ENCODE peak calls at places on chromosomes 3 and 15, in five cellular contexts. M is activated naive CD4-positive, alpha-beta T cell treated with anti-CD3 and anti-CD28 coated beads, Interleukin-2, amount 10 ng/mL, durations not matched to agents 7 days and 5 days; B is HEK293T; O is endodermal cell; S is adipocyte. P is an unnamed sample.

GRCh38 chr15:51334011-51334426 is 4.4 kb downstream of the CYP19A1 start:
- DNase-seq in M (no peak), B (no peak), O (no peak), S (no peak), P (peak)

GRCh38 chr15:55343168-55343567 is 24.1 kb downstream of the PIGB start:
- DNase-seq in M (no peak), B (no peak), O (no peak), S (peak), P (no peak)

GRCh38 chr3:14204605-14205284 is 26.1 kb downstream of the LSM3 start:
- DNase-seq in M (no peak), B (no peak), O (no peak), S (peak), P (no peak)

GRCh38 chr3:189914799-189915198 is 205.9 kb downstream of the P3H2 start:
- DNase-seq in M (no peak), B (no peak), O (no peak), S (peak), P (no peak)

GRCh38 chr3:182785142-182785541 is 8.2 kb upstream of the ATP11B start:
- DNase-seq in M (no peak), B (no peak), O (no peak), S (no peak), P (no peak)

GRCh38 chr3:168654700-168655099 is 559.0 kb upstream of the GOLIM4 start:
- DNase-seq in M (no peak), B (no peak), O (no peak), S (no peak), P (no peak)

GRCh38 chr3:188084751-188085595 is 69.0 kb upstream of the LPP start:
- DNase-seq in M (no peak), B (no peak), O (peak), S (no peak), P (peak)

GRCh38 chr15:74382004-74382816 is 14.8 kb upstream of the CYP11A1 start:
- DNase-seq in M (peak), B (peak), O (peak), S (peak), P (peak)

GRCh38 chr3:21665444-21665843 is 85.6 kb downstream of the ZNF385D start:
- DNase-seq in M (no peak), B (no peak), O (peak), S (no peak), P (peak)

GRCh38 chr3:192727032-192727847 is at the start of gene FGF12:
- DNase-seq in M (peak), B (peak), O (peak), S (peak), P (peak)

GRCh38 chr3:150763841-150764483 is 993 bp upstream of the SIAH2 start:
- DNase-seq in M (peak), B (peak), O (peak), S (peak), P (peak)

GRCh38 chr15:100215843-100216169 is 126.0 kb downstream of the ADAMTS17 start:
- DNase-seq in M (no peak), B (no peak), O (no peak), S (no peak), P (no peak)

GRCh38 chr3:171195686-171196085 is 169.2 kb upstream of the SLC2A2 start:
- DNase-seq in M (no peak), B (no peak), O (no peak), S (no peak), P (no peak)

GRCh38 chr3:57616233-57616632 is 19.1 kb upstream of the ARF4 start:
- DNase-seq in M (no peak), B (no peak), O (no peak), S (no peak), P (no peak)

GRCh38 chr3:89260721-89261120 is 153.3 kb downstream of the EPHA3 start:
- DNase-seq in M (no peak), B (no peak), O (no peak), S (no peak), P (no peak)

GRCh38 chr3:30245805-30246622 is 360.4 kb upstream of the TGFBR2 start:
- DNase-seq in M (no peak), B (peak), O (no peak), S (no peak), P (no peak)

GRCh38 chr3:197736010-197736490 is 654 bp downstream of the RUBCN start:
- DNase-seq in M (peak), B (no peak), O (peak), S (peak), P (peak)

GRCh38 chr3:112111785-112112402 is 21.2 kb downstream of the GCSAM start:
- DNase-seq in M (peak), B (peak), O (peak), S (peak), P (peak)

GRCh38 chr15:78061963-78062427 is 15.5 kb downstream of the TBC1D2B start:
- DNase-seq in M (peak), B (peak), O (no peak), S (peak), P (no peak)

GRCh38 chr3:73284432-73284831 is 223.0 kb downstream of the EBLN2 start:
- DNase-seq in M (no peak), B (no peak), O (no peak), S (no peak), P (no peak)

GRCh38 chr3:133663569-133664313 is 2.0 kb upstream of the TOPBP1 start:
- DNase-seq in M (peak), B (peak), O (peak), S (peak), P (peak)

GRCh38 chr3:126570103-126570541 is 11.4 kb upstream of the C3orf22 start:
- DNase-seq in M (no peak), B (peak), O (peak), S (no peak), P (no peak)

GRCh38 chr3:185094691-185095090 is 58.2 kb downstream of the C3orf70 start:
- DNase-seq in M (no peak), B (no peak), O (no peak), S (no peak), P (no peak)

GRCh38 chr3:24254649-24255048 is 240.0 kb downstream of the THRB start:
- DNase-seq in M (no peak), B (no peak), O (no peak), S (peak), P (no peak)

GRCh38 chr15:61499371-61499770 is 270.3 kb upstream of the RORA start:
- DNase-seq in M (no peak), B (no peak), O (no peak), S (no peak), P (no peak)

GRCh38 chr3:80533553-80533952 is 765.8 kb upstream of the ROBO1 start:
- DNase-seq in M (no peak), B (no peak), O (no peak), S (no peak), P (no peak)